ENCODE peak calls at places on chromosomes 6 and 20, in ten cellular contexts. M is CD8-positive, alpha-beta memory T cell; W is tibial nerve; N is caudate nucleus; I is SJSA1; K is endothelial cell of umbilical vein; G is left lung; R is dorsolateral prefrontal cortex; S is naive thymus-derived CD4-positive, alpha-beta T cell; A is psoas muscle. D is an unnamed sample.

GRCh38 chr6:158042245-158042798 is 60.7 kb downstream of the SYNJ2 start:
- DNase-seq in I (peak; percentile 89), S (no peak), M (peak; percentile 8), K (peak; percentile 94), G (no peak), A (peak; percentile 76), N (peak; percentile 31), W (no peak), R (peak; percentile 79), D (peak; percentile 79)

GRCh38 chr6:117440558-117441525 is 15.1 kb upstream of the ROS1 start:
- DNase-seq in G (no peak), I (no peak), W (no peak), N (no peak), K (no peak), M (no peak), A (no peak), S (no peak), R (no peak), D (no peak)

GRCh38 chr6:82025271-82025670 is 222.3 kb downstream of the IBTK start:
- DNase-seq in S (no peak), R (no peak), I (no peak), K (no peak), G (no peak), A (no peak), M (no peak), W (no peak), N (no peak), D (no peak)

GRCh38 chr6:42222450-42222849 is 4.8 kb upstream of the MRPS10 start:
- DNase-seq in W (no peak), I (no peak), K (no peak), S (no peak), A (no peak), M (no peak), R (no peak), G (no peak), N (no peak), D (no peak)

GRCh38 chr20:63539092-63539430 is 1.9 kb upstream of the PTK6 start:
- DNase-seq in W (no peak), S (no peak), A (no peak), I (no peak), N (no peak), M (no peak), R (no peak), K (no peak), G (no peak), D (no peak)

GRCh38 chr6:33207569-33208088 is 671 bp upstream of the RING1 start:
- DNase-seq in A (peak; percentile 59), M (no peak), N (no peak), R (no peak), G (no peak), K (peak; percentile 60), S (no peak), W (no peak), I (peak; percentile 73), D (no peak)

GRCh38 chr20:10443936-10444335 is 8.8 kb downstream of the SLX4IP start:
- DNase-seq in G (no peak), M (no peak), K (no peak), A (no peak), I (no peak), W (no peak), S (no peak), N (no peak), R (no peak), D (no peak)

GRCh38 chr6:166496460-166496859 is 90.0 kb downstream of the RAMACL start:
- DNase-seq in R (no peak), I (no peak), K (no peak), M (no peak), S (no peak), W (no peak), G (no peak), N (no peak), A (no peak), D (no peak)

GRCh38 chr6:37759221-37760154 is 60.0 kb upstream of the ZFAND3 start:
- DNase-seq in A (no peak), W (no peak), S (no peak), I (no peak), K (no peak), G (no peak), R (no peak), M (no peak), N (no peak), D (no peak)

GRCh38 chr6:107607109-107607508 is 117.2 kb downstream of the SOBP start:
- DNase-seq in R (no peak), N (no peak), W (no peak), S (no peak), A (peak; percentile 26), M (no peak), I (no peak), G (no peak), K (no peak), D (no peak)

GRCh38 chr6:83463886-83464285 is 33.0 kb upstream of the ME1 start:
- DNase-seq in M (no peak), A (no peak), N (no peak), I (no peak), R (no peak), G (no peak), S (no peak), K (no peak), W (no peak), D (no peak)
- H3K27ac ChIP-seq in M (no peak overlapping the region), A (no peak overlapping the region), N (no peak overlapping the region), I (no peak overlapping the region), R (no peak overlapping the region), G (no peak overlapping the region), S (no peak overlapping the region), K (no peak overlapping the region), W (no peak overlapping the region), D (no peak overlapping the region)

GRCh38 chr20:3654326-3655031 is 8.7 kb downstream of the GFRA4 start:
- DNase-seq in S (no peak), A (no peak), K (no peak), I (no peak), N (no peak), W (no peak), R (peak; percentile 16), G (no peak), M (no peak), D (no peak)

GRCh38 chr20:3652217-3652616 is 11.0 kb downstream of the GFRA4 start:
- DNase-seq in I (no peak), K (no peak), G (no peak), M (no peak), S (no peak), N (no peak), R (no peak), A (no peak), W (no peak), D (no peak)

GRCh38 chr20:3651204-3651970 is 11.8 kb downstream of the GFRA4 start:
- DNase-seq in M (no peak), G (no peak), S (no peak), N (no peak), I (peak; percentile 31), R (no peak), K (no peak), A (no peak), W (no peak), D (no peak)

GRCh38 chr20:3653921-3654320 is 9.3 kb downstream of the GFRA4 start:
- DNase-seq in K (no peak), S (no peak), M (no peak), N (no peak), I (no peak), W (no peak), A (no peak), G (no peak), R (no peak), D (no peak)

DNA sequence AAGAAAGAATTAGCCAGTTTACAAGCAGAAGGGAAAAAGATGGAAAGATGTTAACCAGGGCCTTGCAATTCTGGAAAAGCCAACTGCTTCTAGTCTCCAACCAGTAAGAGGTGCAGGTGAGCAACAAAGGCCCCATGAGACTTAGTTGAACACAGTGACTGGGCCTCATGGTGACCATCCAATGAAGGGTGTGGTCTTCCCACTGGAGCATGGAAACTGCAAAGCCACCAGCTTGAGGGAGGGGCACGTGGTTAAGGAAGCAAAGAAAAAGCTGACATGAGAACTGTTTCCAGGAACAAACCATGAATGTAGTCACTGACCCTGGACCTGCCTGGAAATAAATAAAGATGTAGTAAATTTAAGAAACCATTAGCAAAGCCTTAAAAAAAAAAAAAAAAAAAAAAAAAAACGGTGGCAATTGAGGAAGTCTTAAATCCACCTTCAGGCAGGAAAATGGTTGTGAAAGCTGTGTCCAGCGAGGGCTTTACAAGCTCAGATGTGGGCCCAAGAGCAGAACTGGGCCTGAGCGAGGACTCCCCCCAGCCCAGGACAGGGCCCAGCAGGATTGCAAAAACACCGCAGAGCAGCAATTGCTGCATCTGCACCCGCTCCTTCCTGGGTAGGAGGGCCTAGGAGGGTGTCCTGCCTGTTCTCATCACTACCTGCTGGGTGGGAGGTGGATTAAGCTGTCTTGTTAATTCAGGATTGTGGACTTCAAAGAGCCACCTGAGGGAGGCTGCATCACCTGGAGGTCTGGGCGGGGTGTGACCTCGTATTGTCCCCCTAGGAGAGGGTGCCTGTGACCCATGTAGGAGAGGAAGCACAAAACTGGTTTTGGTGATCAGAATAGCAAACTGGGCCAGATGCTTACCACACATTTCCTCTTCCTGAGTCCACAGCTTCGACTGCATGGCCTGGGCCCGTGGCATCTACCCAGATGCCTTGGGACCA is 10.3 kb downstream of the GFRA4 start:
- DNase-seq in I (no peak), S (no peak), G (no peak), A (no peak), N (no peak), W (no peak), R (no peak), M (no peak), K (no peak), D (no peak)
- H3K27ac ChIP-seq in I (no peak overlapping the region), S (no peak overlapping the region), G (no peak overlapping the region), A (no peak overlapping the region), N (no peak overlapping the region), W (no peak overlapping the region), R (no peak overlapping the region), M (no peak overlapping the region), K (no peak overlapping the region), D (no peak overlapping the region)

DNA sequence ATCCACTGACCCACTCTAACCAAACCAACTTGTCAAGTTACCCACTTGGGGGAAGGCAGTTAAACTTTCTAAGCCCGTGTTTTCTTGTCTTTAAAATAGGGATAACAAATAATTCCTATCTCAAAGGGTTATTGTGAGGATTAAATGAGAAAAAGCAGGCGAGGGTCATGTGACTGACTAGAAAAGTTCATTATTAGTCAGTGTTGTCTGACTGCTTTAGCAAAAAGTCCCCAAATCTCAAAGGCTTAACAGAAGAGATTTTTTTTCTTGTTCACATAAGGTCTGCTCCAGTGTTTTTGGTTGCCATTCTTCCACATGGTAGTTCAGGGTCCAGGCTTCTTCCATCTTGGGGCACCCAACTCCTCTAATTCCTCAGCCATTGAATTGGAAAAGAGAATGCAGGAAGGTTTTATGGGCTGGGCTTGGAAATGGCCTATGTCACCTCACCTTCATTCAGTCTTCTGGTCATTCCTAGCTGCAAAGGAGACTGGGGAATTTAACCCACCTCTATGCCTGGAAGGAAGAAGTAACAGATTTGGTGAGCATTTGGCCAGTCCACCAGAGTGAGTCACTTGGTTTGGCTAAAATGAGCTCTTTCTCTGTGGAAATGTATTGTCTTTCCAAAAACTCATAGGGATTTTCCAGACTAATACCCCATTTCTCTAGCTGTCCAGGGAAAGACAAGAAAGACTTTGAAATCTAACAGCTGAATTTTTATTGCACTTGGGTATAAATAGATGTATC is 77.0 kb downstream of the CAP2 start:
- DNase-seq in I (no peak), M (no peak), A (no peak), R (no peak), N (no peak), S (no peak), G (no peak), W (no peak), K (no peak), D (no peak)
- H3K27ac ChIP-seq in I (no peak overlapping the region), M (no peak overlapping the region), A (peak overlapping the region; percentile 88), R (no peak overlapping the region), N (no peak overlapping the region), S (no peak overlapping the region), G (peak overlapping the region; percentile 48), W (no peak overlapping the region), K (no peak overlapping the region), D (peak overlapping the region; percentile 83)

GRCh38 chr6:2641044-2641673 is 109.6 kb downstream of the MYLK4 start:
- DNase-seq in N (no peak), A (no peak), S (no peak), K (no peak), G (no peak), I (no peak), W (no peak), R (no peak), M (no peak), D (no peak)
- H3K27ac ChIP-seq in N (no peak overlapping the region), A (no peak overlapping the region), S (no peak overlapping the region), K (no peak overlapping the region), G (no peak overlapping the region), I (no peak overlapping the region), W (no peak overlapping the region), R (no peak overlapping the region), M (no peak overlapping the region), D (no peak overlapping the region)

D was measured in gastrocnemius medialis.